ENCODE peak calls at places on chromosomes 5 and 9, in six cellular contexts. K, W, Q, Y, S and Z are unnamed samples.

GRCh38 chr5:3517331-3517730 is 78.3 kb upstream of the IRX1 start:
- DNase-seq in W (no peak), S (no peak), Q (no peak), Y (no peak), K (no peak), Z (no peak)

GRCh38 chr5:6950250-6950649 is 237.0 kb downstream of the TENT4A start:
- DNase-seq in K (no peak), Q (no peak), W (no peak), Y (no peak), S (no peak), Z (no peak)

GRCh38 chr5:110159202-110159601 is 469.5 kb downstream of the MAN2A1 start:
- DNase-seq in Q (no peak), W (peak), S (peak), K (peak), Y (peak), Z (no peak)

GRCh38 chr9:134724231-134724911 is 82.8 kb downstream of the COL5A1 start:
- DNase-seq in Y (peak), K (peak), Q (no peak), S (peak), W (peak), Z (no peak)

GRCh38 chr5:160233215-160233614 is 3.9 kb downstream of the FABP6 start:
- DNase-seq in S (peak), K (peak), W (peak), Y (no peak), Q (peak), Z (no peak)

GRCh38 chr5:95069948-95070347 is 214.9 kb downstream of the MCTP1 start:
- DNase-seq in Q (no peak), Y (no peak), W (no peak), K (no peak), S (no peak), Z (no peak)

GRCh38 chr5:56481147-56481997 is 248.2 kb upstream of the ANKRD55 start:
- DNase-seq in Y (peak), Q (peak), S (no peak), W (peak), K (peak), Z (no peak)

GRCh38 chr5:122846051-122846567 is 696 bp downstream of the SNX24 start:
- DNase-seq in Y (peak), W (peak), S (peak), Q (no peak), K (peak), Z (no peak)

GRCh38 chr9:34714007-34714406 is 4.1 kb upstream of the CCL21 start:
- DNase-seq in W (no peak), S (no peak), Q (no peak), K (no peak), Y (no peak), Z (no peak)

GRCh38 chr5:83085106-83085505 is 7.8 kb downstream of the XRCC4 start:
- DNase-seq in Y (no peak), S (no peak), K (no peak), Q (no peak), W (no peak), Z (no peak)

GRCh38 chr5:178389031-178389729 is 156.6 kb upstream of the PHYKPL start:
- DNase-seq in K (no peak), Y (no peak), W (no peak), Q (no peak), S (no peak), Z (no peak)

GRCh38 chr5:172052454-172053236 is 46.2 kb upstream of the FBXW11 start:
- DNase-seq in W (peak), Y (peak), K (peak), Q (no peak), S (peak), Z (peak)
- TF ChIP-seq CTCF in W (no peak), Y (peak), K (peak), Q (no peak), S (peak), Z (peak)

DNA sequence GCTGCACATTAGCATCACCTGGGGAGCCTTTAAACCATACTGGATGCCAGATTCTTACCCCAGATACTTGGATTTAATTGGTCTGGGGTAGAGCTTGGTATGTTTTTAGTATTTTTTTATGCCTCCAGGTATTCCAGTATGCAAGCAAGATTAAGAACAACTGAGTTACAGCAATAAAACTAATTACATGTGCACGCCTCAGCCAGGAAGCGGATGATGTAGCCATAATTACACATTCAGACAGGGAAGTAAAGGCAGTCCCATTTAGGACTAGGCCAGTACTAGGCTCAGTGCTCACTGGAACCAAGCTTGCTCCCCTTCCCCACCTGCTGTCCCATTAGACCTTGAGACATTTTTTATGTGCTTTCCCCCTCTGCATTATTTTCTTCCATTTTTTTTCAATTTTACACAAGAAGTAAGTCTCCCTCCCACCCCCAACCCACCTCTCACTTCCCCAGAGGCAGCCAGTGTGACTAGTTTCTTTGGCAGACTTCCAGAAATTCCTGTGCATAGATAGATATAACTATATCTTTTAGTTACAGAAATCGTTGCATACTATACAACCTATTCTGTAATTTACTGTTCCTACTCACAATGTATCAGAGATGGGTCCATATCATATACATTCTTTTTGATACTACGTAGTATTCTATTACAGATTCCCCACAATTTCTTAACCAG is 7.1 kb upstream of the GNAQ start:
- DNase-seq in Y (peak), Q (no peak), W (no peak), S (no peak), K (peak), Z (no peak)
- TF ChIP-seq CTCF in Y (no peak), Q (no peak), W (no peak), S (no peak), K (no peak), Z (no peak)

DNA sequence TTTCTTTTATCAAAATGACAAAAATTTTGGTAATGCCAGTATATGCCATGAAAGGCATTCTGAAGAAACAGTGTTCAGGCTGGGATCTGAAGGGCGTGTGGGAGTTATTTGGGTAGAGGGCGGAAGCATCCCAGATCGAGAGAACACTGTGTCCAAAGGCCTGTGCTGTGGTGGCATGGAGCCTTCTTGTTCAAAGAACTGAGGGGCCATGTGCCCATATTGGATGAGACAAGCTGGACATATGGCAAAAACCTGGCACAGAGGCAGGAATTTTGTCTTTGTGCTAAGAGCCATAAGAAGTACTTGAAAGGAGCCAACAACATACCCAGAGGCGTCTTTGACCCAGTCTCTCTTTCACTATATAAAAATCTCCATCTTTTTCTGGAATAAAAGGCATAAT is 128.0 kb downstream of the SYK start:
- DNase-seq in Q (no peak), S (no peak), W (no peak), K (no peak), Y (no peak), Z (no peak)
- TF ChIP-seq CTCF in Q (no peak), S (no peak), W (no peak), K (no peak), Y (no peak), Z (no peak)

DNA sequence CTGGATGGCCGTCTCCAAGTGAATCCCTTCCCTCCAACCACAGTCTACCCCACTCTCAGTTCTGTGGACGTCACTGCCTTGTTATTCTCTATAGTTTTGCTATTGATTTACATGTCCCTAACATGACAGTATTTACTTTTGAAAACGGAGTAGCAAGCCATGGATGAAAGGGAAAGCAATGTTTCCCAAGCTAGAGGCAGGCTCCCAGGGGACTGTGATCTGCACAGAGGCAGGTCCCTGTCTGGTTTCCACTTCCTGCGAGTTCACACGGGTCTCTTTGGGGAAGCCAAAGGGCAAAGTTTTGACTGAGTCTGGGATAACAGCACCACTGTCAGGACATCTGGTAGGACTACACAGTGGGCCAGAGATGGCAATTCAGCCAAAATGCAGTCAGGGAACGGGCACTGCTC is 12.7 kb downstream of the C9orf153 start:
- DNase-seq in Y (peak), S (no peak), W (peak), K (no peak), Q (peak), Z (no peak)
- TF ChIP-seq CTCF in Y (no peak), S (no peak), W (no peak), K (no peak), Q (peak), Z (no peak)

GRCh38 chr9:106717686-106718085 is 145.3 kb upstream of the ZNF462 start:
- DNase-seq in S (peak), Y (peak), W (peak), Q (no peak), K (peak), Z (peak)
- TF ChIP-seq CTCF in S (peak), Y (peak), W (no peak), Q (no peak), K (peak), Z (no peak)

GRCh38 chr9:95504053-95504963 is 12.5 kb downstream of the PTCH1 start:
- DNase-seq in S (peak), W (peak), K (peak), Q (no peak), Y (peak), Z (no peak)
- TF ChIP-seq CTCF in S (no peak), W (no peak), K (peak), Q (no peak), Y (no peak), Z (no peak)

GRCh38 chr5:112205840-112206239 is 213.2 kb downstream of the EPB41L4A start:
- DNase-seq in S (no peak), W (no peak), Q (no peak), Y (no peak), K (no peak), Z (no peak)

GRCh38 chr5:112216140-112216539 is 202.9 kb downstream of the EPB41L4A start:
- DNase-seq in Q (no peak), Y (no peak), K (no peak), S (no peak), W (no peak), Z (no peak)

GRCh38 chr5:112208699-112209615 is 210.1 kb downstream of the EPB41L4A start:
- DNase-seq in W (no peak), Y (peak), S (no peak), K (no peak), Q (no peak), Z (no peak)

DNA sequence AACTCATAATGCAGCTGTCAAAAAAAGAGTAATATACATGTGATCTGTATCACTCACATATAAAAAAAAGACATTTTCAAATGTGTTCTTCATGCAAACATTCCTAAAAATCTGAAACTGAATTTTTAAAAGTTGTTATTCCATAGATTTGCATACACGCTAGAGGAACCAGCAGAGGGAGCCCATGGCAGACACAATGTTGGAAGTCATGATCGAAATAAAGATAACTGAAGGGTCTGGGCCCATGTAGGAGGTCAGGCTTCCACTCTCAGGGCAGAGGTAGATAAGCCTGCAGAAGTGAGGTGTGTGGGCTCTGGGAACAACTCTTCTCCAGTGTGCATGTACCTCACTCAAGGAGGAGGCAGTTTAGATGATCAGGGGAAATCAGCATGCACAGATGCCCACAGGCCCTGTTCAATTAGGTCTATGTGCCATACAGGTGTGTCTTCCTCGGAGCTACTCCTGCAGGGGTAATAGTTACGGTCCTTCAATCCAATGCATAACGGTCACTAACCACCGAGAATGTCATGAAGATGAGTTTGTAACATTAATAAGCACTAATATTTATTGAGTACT is 208.6 kb downstream of the EPB41L4A start:
- DNase-seq in K (peak), W (peak), S (peak), Y (peak), Q (peak), Z (no peak)
- TF ChIP-seq CTCF in K (peak), W (peak), S (peak), Y (peak), Q (peak), Z (peak)

DNA sequence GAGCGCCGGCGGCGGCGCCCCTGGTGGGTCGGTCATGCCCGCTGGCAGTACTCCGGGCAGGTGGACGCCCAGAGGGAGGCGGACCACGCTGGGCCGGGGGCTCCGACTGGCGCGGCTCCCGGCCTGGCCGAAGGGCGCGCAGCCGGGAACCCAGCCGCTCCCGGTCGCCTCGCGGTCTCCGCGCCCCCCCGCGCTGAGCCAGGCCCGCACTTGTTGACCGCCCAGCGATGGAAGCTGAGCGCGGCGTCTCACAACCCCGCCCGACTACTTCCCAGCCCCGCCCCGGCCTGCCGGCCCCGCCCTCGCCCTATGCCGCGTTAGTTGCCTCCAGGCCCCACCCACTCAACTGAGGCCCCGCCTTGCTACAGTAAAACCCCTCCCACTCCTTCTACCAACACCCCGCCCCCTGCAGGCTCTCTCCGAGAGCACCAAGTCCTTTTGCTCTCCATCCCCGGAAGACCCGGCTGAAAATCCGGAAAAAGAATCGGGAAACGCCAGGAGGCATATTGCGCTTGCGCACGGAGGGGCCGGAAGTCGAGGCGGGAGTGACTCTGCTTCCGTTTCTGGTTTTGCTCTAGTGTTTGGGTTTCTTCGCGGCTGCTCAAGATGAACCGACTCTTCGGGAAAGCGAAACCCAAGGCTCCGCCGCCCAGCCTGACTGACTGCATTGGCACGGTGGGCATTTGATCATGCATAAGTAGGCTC is at the start of the genes BAG1 and CHMP5:
- DNase-seq in K (peak), S (peak), Y (peak), W (peak), Q (peak), Z (peak)
- TF ChIP-seq CTCF in K (peak), S (no peak), Y (peak), W (peak), Q (no peak), Z (peak)